ENCODE peak calls at places on chromosomes 12 and 14, in eight cellular contexts. O, C, B, T, A, P, V and S are unnamed samples.
A peak's percentile ranks its signal among the peaks of the same experiment; 100 is the strongest.

GRCh38 chr12:14570231-14570630 is 2.5 kb upstream of the PLBD1 start:
- DNase-seq in A (no peak), C (no peak), P (no peak), O (no peak), B (no peak), T (no peak), V (no peak), S (no peak)

GRCh38 chr14:60183724-60184596 is 18.8 kb upstream of the DHRS7 start:
- DNase-seq in A (no peak), V (no peak), T (no peak), C (no peak), P (peak; percentile 55), B (peak; percentile 74), O (peak; percentile 75), S (no peak)

GRCh38 chr14:33062476-33062875 is 123.8 kb downstream of the NPAS3 start:
- DNase-seq in V (no peak), B (no peak), O (no peak), P (no peak), A (no peak), T (no peak), C (no peak), S (no peak)

GRCh38 chr14:85273099-85273677 is 256.8 kb upstream of the FLRT2 start:
- DNase-seq in P (no peak), T (no peak), A (no peak), O (no peak), B (peak; percentile 83), C (no peak), V (no peak), S (no peak)

GRCh38 chr12:114954626-114955025 is 270.7 kb upstream of the TBX3 start:
- DNase-seq in V (no peak), B (no peak), C (no peak), T (no peak), P (no peak), A (no peak), O (no peak), S (no peak)

GRCh38 chr14:89214221-89214965 is 202.6 kb downstream of the FOXN3 start:
- DNase-seq in V (no peak), A (peak; percentile 80), P (peak; percentile 86), T (no peak), C (peak; percentile 96), B (peak; percentile 81), O (no peak), S (peak; percentile 49)

GRCh38 chr12:11702959-11703358 is 53.5 kb downstream of the ETV6 start:
- DNase-seq in P (no peak), O (no peak), A (no peak), C (no peak), T (no peak), V (no peak), B (no peak), S (no peak)

GRCh38 chr12:96120359-96121100 is 73.6 kb upstream of the ELK3 start:
- DNase-seq in A (no peak), O (peak; percentile 100), P (no peak), V (no peak), C (no peak), B (no peak), T (no peak), S (no peak)

GRCh38 chr12:89349814-89350213 is 2.5 kb downstream of the DUSP6 start:
- DNase-seq in V (no peak), C (no peak), P (no peak), T (no peak), A (peak; percentile 43), B (peak; percentile 76), O (peak; percentile 86), S (peak; percentile 14)

GRCh38 chr12:89350260-89350659 is 2.0 kb downstream of the DUSP6 start:
- DNase-seq in A (no peak), C (no peak), V (no peak), P (no peak), T (no peak), O (no peak), B (peak; percentile 25), S (no peak)

GRCh38 chr12:89350661-89351488 is 1.4 kb downstream of the DUSP6 start:
- DNase-seq in B (peak; percentile 45), O (peak; percentile 58), V (peak; percentile 9), A (no peak), P (no peak), T (no peak), C (no peak), S (no peak)

GRCh38 chr12:89347325-89347829 is 4.9 kb downstream of the DUSP6 start:
- DNase-seq in V (no peak), C (no peak), O (peak; percentile 53), T (no peak), A (no peak), B (no peak), P (no peak), S (no peak)

GRCh38 chr12:89348894-89349669 is 3.2 kb downstream of the DUSP6 start:
- DNase-seq in C (no peak), A (peak; percentile 60), T (no peak), P (no peak), V (no peak), B (peak; percentile 32), O (peak; percentile 35), S (no peak)
- TF ChIP-seq POLR2A in C (no peak), A (no peak), T (no peak), P (no peak), V (no peak), B (no peak), O (no peak), S (no peak)

GRCh38 chr14:68977137-68977740 is 1.9 kb downstream of the ACTN1 start:
- DNase-seq in V (no peak), B (no peak), O (no peak), P (peak; percentile 84), T (no peak), C (no peak), A (no peak), S (no peak)

GRCh38 chr14:68974759-68975347 is 4.2 kb downstream of the ACTN1 start:
- DNase-seq in C (no peak), O (no peak), P (no peak), B (no peak), A (no peak), V (no peak), T (peak; percentile 42), S (no peak)

GRCh38 chr14:68973639-68974038 is 5.5 kb downstream of the ACTN1 start:
- DNase-seq in P (no peak), C (no peak), B (no peak), O (no peak), T (peak; percentile 11), V (no peak), A (no peak), S (no peak)

GRCh38 chr14:68976160-68977067 is 2.7 kb downstream of the ACTN1 start:
- DNase-seq in V (no peak), C (no peak), P (peak; percentile 77), B (peak; percentile 35), O (peak; percentile 26), A (peak; percentile 64), T (peak; percentile 64), S (no peak)

DNA sequence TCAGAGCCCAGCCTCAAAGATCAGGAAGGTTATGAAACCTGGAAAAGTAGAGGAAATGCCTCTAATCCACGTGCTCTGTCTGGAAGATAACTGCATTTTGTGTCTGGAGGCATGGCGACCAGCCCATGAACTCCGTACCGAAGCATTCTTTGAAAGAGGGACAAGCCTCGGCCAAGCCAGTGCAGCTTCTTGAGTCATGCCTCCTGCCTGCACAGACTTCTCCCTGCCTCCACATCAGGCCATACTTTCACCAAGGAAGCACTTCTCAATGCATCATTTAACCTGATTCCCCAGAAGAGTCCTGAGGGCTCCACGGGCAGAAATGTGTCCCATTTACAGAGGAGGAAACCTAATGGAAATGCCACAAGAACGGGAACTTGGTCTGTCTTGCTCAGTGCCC is 3.4 kb downstream of the ACTN1 start:
- DNase-seq in B (peak; percentile 46), V (no peak), P (no peak), C (no peak), T (peak; percentile 23), A (peak; percentile 52), O (no peak), S (no peak)
- TF ChIP-seq POLR2A in B (no peak), V (no peak), P (no peak), C (no peak), T (no peak), A (no peak), O (no peak), S (no peak)

GRCh38 chr12:55745361-55746146 is 2.6 kb downstream of the GDF11 start:
- DNase-seq in P (peak; percentile 36), T (peak; percentile 67), B (no peak), V (no peak), A (no peak), O (peak; percentile 90), C (no peak), S (no peak)

GRCh38 chr12:55746147-55746912 is 3.4 kb downstream of the GDF11 start:
- DNase-seq in T (no peak), A (no peak), V (no peak), C (no peak), O (no peak), P (no peak), B (no peak), S (no peak)

GRCh38 chr12:55746913-55747231 is 4.0 kb downstream of the GDF11 start:
- DNase-seq in T (no peak), P (no peak), C (no peak), B (no peak), O (no peak), V (no peak), A (no peak), S (no peak)

GRCh38 chr12:55743967-55744931 is 1.3 kb downstream of the GDF11 start:
- DNase-seq in T (no peak), A (no peak), B (peak; percentile 28), V (no peak), P (no peak), C (no peak), O (peak; percentile 63), S (no peak)

DNA sequence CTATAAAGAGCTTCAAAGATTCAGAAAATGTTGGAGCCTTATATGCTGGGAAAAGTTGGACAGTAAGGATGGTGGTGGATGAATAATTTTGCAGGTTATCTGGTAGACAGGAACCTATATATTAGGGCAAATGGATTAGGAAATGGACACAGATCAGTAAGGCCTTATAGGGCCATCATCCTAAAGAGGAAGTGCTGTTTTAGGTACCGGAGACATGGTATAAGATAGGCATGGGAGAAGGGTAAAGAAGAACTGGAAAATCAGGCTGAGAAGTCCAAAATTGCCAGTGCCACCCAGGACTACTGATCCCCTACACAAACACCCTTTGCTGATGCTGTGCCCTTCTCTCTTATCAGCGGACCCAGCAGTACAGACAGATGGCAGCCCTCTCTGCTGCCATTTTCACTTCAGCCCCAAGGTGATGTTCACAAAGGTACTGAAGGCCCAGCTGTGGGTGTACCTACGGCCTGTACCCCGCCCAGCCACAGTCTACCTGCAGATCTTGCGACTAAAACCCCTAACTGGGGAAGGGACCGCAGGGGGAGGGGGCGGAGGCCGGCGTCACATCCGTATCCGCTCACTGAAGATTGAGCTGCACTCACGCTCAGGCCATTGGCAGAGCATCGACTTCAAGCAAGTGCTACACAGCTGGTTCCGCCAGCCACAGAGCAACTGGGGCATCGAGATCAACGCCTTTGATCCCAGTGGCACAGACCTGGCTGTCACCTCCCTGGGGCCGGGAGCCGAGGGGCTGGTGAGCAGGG is 5.5 kb downstream of the GDF11 start:
- DNase-seq in P (no peak), O (no peak), T (no peak), V (no peak), A (no peak), B (no peak), C (no peak), S (no peak)
- TF ChIP-seq POLR2A in P (peak; percentile 20), O (no peak), T (no peak), V (no peak), A (no peak), B (no peak), C (no peak), S (no peak)

GRCh38 chr12:46792925-46793324 is 32.9 kb downstream of the SLC38A4 start:
- DNase-seq in T (no peak), P (no peak), C (no peak), B (no peak), A (no peak), O (no peak), V (no peak), S (no peak)

GRCh38 chr12:46795988-46796387 is 29.8 kb downstream of the SLC38A4 start:
- DNase-seq in B (no peak), A (no peak), C (no peak), P (no peak), O (no peak), T (no peak), V (no peak), S (no peak)

GRCh38 chr12:46798648-46799047 is 27.1 kb downstream of the SLC38A4 start:
- DNase-seq in V (no peak), T (no peak), C (no peak), O (no peak), A (no peak), P (no peak), B (no peak), S (no peak)

GRCh38 chr12:46798056-46798455 is 27.7 kb downstream of the SLC38A4 start:
- DNase-seq in T (no peak), V (no peak), P (peak; percentile 82), O (no peak), A (no peak), B (no peak), C (no peak), S (no peak)

DNA sequence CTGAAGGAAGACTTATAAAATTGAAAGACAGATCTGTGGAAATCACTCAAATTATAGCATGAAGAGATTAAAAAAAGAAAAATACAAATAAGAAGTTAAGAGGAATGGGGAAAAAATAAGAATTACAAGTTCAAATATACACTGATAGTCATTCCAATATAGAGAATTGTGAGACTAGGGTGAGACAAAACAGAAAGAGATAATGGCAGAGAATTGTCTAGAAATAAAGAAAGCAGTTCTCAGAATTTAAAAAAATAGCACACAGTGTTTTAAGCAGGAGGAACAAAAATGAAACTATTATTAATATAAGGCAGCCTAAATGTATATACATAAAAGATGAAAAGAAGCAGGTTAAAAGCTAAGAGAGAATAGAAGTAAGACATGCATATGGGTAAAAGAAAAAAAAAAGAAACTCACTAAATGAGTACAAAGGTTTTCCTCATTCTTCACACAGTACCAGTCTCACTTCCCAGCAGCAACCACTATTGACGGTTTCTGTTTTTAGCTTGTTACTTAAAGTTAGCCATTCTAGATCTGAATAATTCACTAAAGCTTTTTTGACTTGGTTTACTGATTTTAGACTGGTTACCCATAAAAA is 31.1 kb downstream of the SLC38A4 start:
- DNase-seq in C (no peak), O (no peak), B (no peak), V (no peak), A (no peak), T (no peak), P (no peak), S (no peak)
- TF ChIP-seq POLR2A in C (no peak), O (no peak), B (no peak), V (no peak), A (no peak), T (no peak), P (no peak), S (no peak)